ENCODE peak calls at places on chromosomes 5 and 9, in five cellular contexts. Z, O, H, S and P are unnamed samples.

GRCh38 chr9:89179920-89180667 is 1.5 kb upstream of the SHC3 start:
- DNase-seq in Z (no peak), O (peak; percentile 88), H (peak; percentile 82), S (peak; percentile 15), P (peak; percentile 97)

GRCh38 chr5:92678576-92679105 is 902.4 kb downstream of the NR2F1-AS1 start:
- DNase-seq in Z (no peak), O (peak; percentile 8), H (peak; percentile 4), S (no peak), P (no peak)

GRCh38 chr5:115324021-115324420 is 27.6 kb upstream of the CCDC112 start:
- DNase-seq in Z (no peak), O (no peak), H (no peak), S (no peak), P (peak; percentile 8)

GRCh38 chr9:99565203-99565602 is 256.5 kb upstream of the NR4A3 start:
- DNase-seq in Z (no peak), O (no peak), H (no peak), S (no peak), P (no peak)

GRCh38 chr9:1879501-1879900 is 135.6 kb upstream of the SMARCA2 start:
- DNase-seq in Z (peak; percentile 90), O (no peak), H (no peak), S (no peak), P (no peak)

GRCh38 chr9:126147620-126148522 is 178.8 kb upstream of the MVB12B start:
- DNase-seq in Z (no peak), O (peak; percentile 26), H (no peak), S (no peak), P (no peak)

GRCh38 chr9:8903077-8903476 is 1103.5 kb upstream of the DMAC1 start:
- DNase-seq in Z (no peak), O (no peak), H (no peak), S (no peak), P (no peak)

GRCh38 chr5:6454628-6455053 is 6.0 kb downstream of the UBE2QL1 start:
- DNase-seq in Z (no peak), O (no peak), H (no peak), S (no peak), P (no peak)

GRCh38 chr5:159105318-159106053 is 5.8 kb upstream of the EBF1 start:
- DNase-seq in Z (no peak), O (no peak), H (no peak), S (no peak), P (no peak)

GRCh38 chr5:119743927-119744326 is 114.6 kb downstream of the FAM170A start:
- DNase-seq in Z (peak; percentile 48), O (peak; percentile 25), H (peak; percentile 33), S (peak; percentile 36), P (peak; percentile 4)

GRCh38 chr5:134594336-134594735 is 38.3 kb downstream of the SAR1B start:
- DNase-seq in Z (no peak), O (no peak), H (peak; percentile 59), S (no peak), P (no peak)

GRCh38 chr5:132001647-132002561 is 9.6 kb downstream of the ACSL6 start:
- DNase-seq in Z (no peak), O (no peak), H (peak; percentile 97), S (no peak), P (peak; percentile 24)

GRCh38 chr9:134834217-134834956 is 46.2 kb upstream of the FCN2 start:
- DNase-seq in Z (no peak), O (no peak), H (no peak), S (no peak), P (no peak)

GRCh38 chr9:121751686-121752445 is 100.4 kb downstream of the DAB2IP start:
- DNase-seq in Z (no peak), O (no peak), H (no peak), S (no peak), P (no peak)

GRCh38 chr5:88660326-88660946 is 222.5 kb downstream of the MEF2C start:
- DNase-seq in Z (no peak), O (no peak), H (no peak), S (no peak), P (peak; percentile 13)

GRCh38 chr5:178334856-178335255 is 102.3 kb upstream of the PHYKPL start:
- DNase-seq in Z (no peak), O (no peak), H (no peak), S (no peak), P (no peak)

GRCh38 chr9:118975736-118976135 is 393.5 kb downstream of the BRINP1 start:
- DNase-seq in Z (no peak), O (no peak), H (no peak), S (no peak), P (no peak)

GRCh38 chr9:114214181-114214580 is 58.8 kb downstream of the COL27A1 start:
- DNase-seq in Z (no peak), O (no peak), H (no peak), S (no peak), P (peak; percentile 48)

GRCh38 chr9:5850735-5851122 is 17.8 kb upstream of the ERMP1 start:
- DNase-seq in Z (no peak), O (no peak), H (no peak), S (no peak), P (no peak)

GRCh38 chr9:137025120-137025966 is 2.7 kb downstream of the ABCA2 start:
- DNase-seq in Z (no peak), O (peak; percentile 90), H (peak; percentile 52), S (no peak), P (no peak)

GRCh38 chr5:170305016-170305645 is 7.6 kb upstream of the LCP2 start:
- DNase-seq in Z (no peak), O (no peak), H (no peak), S (no peak), P (no peak)

GRCh38 chr5:64807505-64807904 is 38.8 kb downstream of the CWC27 start:
- DNase-seq in Z (no peak), O (no peak), H (no peak), S (no peak), P (peak; percentile 80)

GRCh38 chr9:95092321-95093072 is 225.0 kb downstream of the FANCC start:
- DNase-seq in Z (no peak), O (peak; percentile 68), H (no peak), S (no peak), P (peak; percentile 68)

GRCh38 chr5:74192606-74193299 is 447.8 kb downstream of the ENC1 start:
- DNase-seq in Z (no peak), O (no peak), H (no peak), S (no peak), P (no peak)

GRCh38 chr5:157484768-157485167 is 24.8 kb downstream of the NIPAL4 start:
- DNase-seq in Z (no peak), O (no peak), H (peak; percentile 38), S (no peak), P (peak; percentile 23)

GRCh38 chr5:75348241-75348640 is 11.2 kb downstream of the HMGCR start:
- DNase-seq in Z (no peak), O (no peak), H (no peak), S (no peak), P (peak; percentile 55)

GRCh38 chr9:7549261-7549660 is 250.3 kb downstream of the DMAC1 start:
- DNase-seq in Z (no peak), O (no peak), H (no peak), S (no peak), P (no peak)

GRCh38 chr5:72063219-72063819 is 44.0 kb upstream of the MAP1B start:
- DNase-seq in Z (no peak), O (no peak), H (peak; percentile 14), S (peak; percentile 46), P (peak; percentile 36)

GRCh38 chr9:31605164-31605563 is 779.3 kb upstream of the ACO1 start:
- DNase-seq in Z (no peak), O (no peak), H (no peak), S (no peak), P (no peak)

GRCh38 chr9:89481161-89481915 is 16.6 kb downstream of the SEMA4D start:
- DNase-seq in Z (no peak), O (no peak), H (no peak), S (no peak), P (no peak)

GRCh38 chr5:157458835-157459234 is 1.2 kb upstream of the NIPAL4 start:
- DNase-seq in Z (no peak), O (no peak), H (no peak), S (no peak), P (no peak)

GRCh38 chr5:1736065-1736464 is 63.6 kb downstream of the MRPL36 start:
- DNase-seq in Z (no peak), O (no peak), H (no peak), S (no peak), P (no peak)

GRCh38 chr5:40676643-40677333 is 2.9 kb upstream of the PTGER4 start:
- DNase-seq in Z (no peak), O (no peak), H (no peak), S (no peak), P (peak; percentile 87)

GRCh38 chr5:34522599-34523381 is 133.3 kb upstream of the RAI14 start:
- DNase-seq in Z (no peak), O (peak; percentile 64), H (peak; percentile 65), S (peak; percentile 79), P (peak; percentile 92)

GRCh38 chr5:34523382-34523716 is 132.8 kb upstream of the RAI14 start:
- DNase-seq in Z (no peak), O (no peak), H (no peak), S (no peak), P (no peak)

GRCh38 chr5:34519489-34520220 is 136.5 kb upstream of the RAI14 start:
- DNase-seq in Z (no peak), O (no peak), H (no peak), S (no peak), P (peak; percentile 70)

GRCh38 chr5:34524123-34524522 is 132.0 kb upstream of the RAI14 start:
- DNase-seq in Z (no peak), O (no peak), H (no peak), S (no peak), P (peak; percentile 83)

GRCh38 chr5:34521628-34522290 is 134.4 kb upstream of the RAI14 start:
- DNase-seq in Z (no peak), O (no peak), H (peak; percentile 23), S (no peak), P (no peak)
- TF ChIP-seq MXI1 in Z (no peak), O (no peak), H (no peak), S (no peak), P (no peak)

GRCh38 chr5:179409806-179410205 is 64.5 kb upstream of the ADAMTS2 start:
- DNase-seq in Z (no peak), O (no peak), H (no peak), S (peak; percentile 27), P (no peak)
- TF ChIP-seq MXI1 in Z (no peak), O (no peak), H (no peak), S (no peak), P (no peak)

DNA sequence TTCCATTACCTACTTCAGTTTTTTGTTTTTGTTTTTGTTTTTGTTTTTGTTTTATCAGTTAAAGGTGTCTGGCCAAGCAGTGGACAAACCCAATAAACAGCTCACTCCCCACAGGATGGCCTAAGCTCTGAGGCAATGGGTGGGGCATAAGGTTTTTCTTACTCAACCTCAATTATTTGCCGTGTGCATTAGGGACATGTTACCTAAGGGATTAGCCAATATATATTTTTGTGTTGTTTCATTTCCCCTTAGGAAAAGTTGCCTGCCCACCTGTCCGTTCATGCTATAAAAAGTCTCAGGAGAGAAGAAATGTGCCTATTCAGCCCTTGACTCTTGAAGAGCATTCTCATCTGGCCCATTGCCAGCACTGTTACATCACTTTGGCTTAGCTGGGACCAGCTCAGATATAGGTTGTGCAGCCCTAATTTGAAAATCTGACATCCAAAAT is 7.3 kb downstream of the SH3RF2 start:
- DNase-seq in Z (no peak), O (no peak), H (no peak), S (no peak), P (peak; percentile 25)
- TF ChIP-seq MXI1 in Z (no peak), O (no peak), H (no peak), S (no peak), P (no peak)

GRCh38 chr9:131302244-131303075 is 12.9 kb downstream of the PLPP7 start:
- DNase-seq in Z (no peak), O (no peak), H (no peak), S (no peak), P (no peak)
- TF ChIP-seq MXI1 in Z (no peak), O (no peak), H (no peak), S (no peak), P (no peak)

GRCh38 chr5:124411089-124411488 is 335.4 kb downstream of the ZNF608 start:
- DNase-seq in Z (peak; percentile 4), O (no peak), H (no peak), S (no peak), P (peak; percentile 44)
- TF ChIP-seq MXI1 in Z (no peak), O (no peak), H (no peak), S (no peak), P (no peak)